ENCODE peak calls at places on chromosome 4, in nine cellular contexts. X, A, R, H, W, M, K, F and Y are unnamed samples.

GRCh38 chr4:173436149-173436579 is 37.2 kb upstream of the SCRG1 start:
- DNase-seq in X (no peak), A (no peak), R (no peak), H (no peak), W (no peak), M (no peak), K (no peak), F (no peak), Y (no peak)

GRCh38 chr4:41390661-41391060 is 133.9 kb downstream of the UCHL1 start:
- DNase-seq in X (no peak), A (no peak), R (no peak), H (no peak), W (no peak), M (no peak), K (no peak), F (no peak), Y (no peak)

GRCh38 chr4:115529126-115529525 is 415.7 kb upstream of the NDST4 start:
- DNase-seq in X (no peak), A (no peak), R (no peak), H (no peak), W (no peak), M (no peak), K (no peak), F (no peak), Y (no peak)

GRCh38 chr4:65737672-65738071 is 67.4 kb upstream of the EPHA5 start:
- DNase-seq in X (no peak), A (no peak), R (no peak), H (no peak), W (no peak), M (no peak), K (no peak), F (no peak), Y (no peak)

GRCh38 chr4:5757954-5758353 is 47.0 kb downstream of the EVC start:
- DNase-seq in X (no peak), A (no peak), R (no peak), H (no peak), W (no peak), M (no peak), K (no peak), F (no peak), Y (no peak)

GRCh38 chr4:108051343-108051742 is 61.7 kb downstream of the HADH start:
- DNase-seq in X (no peak), A (no peak), R (no peak), H (no peak), W (no peak), M (no peak), K (no peak), F (no peak), Y (no peak)

GRCh38 chr4:128241425-128241913 is 46.1 kb downstream of the PGRMC2 start:
- DNase-seq in X (no peak), A (no peak), R (peak; percentile 19), H (no peak), W (no peak), M (no peak), K (no peak), F (no peak), Y (peak; percentile 56)

GRCh38 chr4:171846232-171846631 is 33.0 kb downstream of the GALNTL6 start:
- DNase-seq in X (no peak), A (no peak), R (no peak), H (no peak), W (no peak), M (no peak), K (peak; percentile 82), F (no peak), Y (no peak)

GRCh38 chr4:80619070-80619674 is 283.6 kb downstream of the CFAP299 start:
- DNase-seq in X (no peak), A (no peak), R (no peak), H (no peak), W (no peak), M (no peak), K (peak; percentile 40), F (no peak), Y (no peak)

GRCh38 chr4:166042510-166043055 is 169.5 kb downstream of the TLL1 start:
- DNase-seq in X (no peak), A (no peak), R (no peak), H (no peak), W (no peak), M (no peak), K (no peak), F (no peak), Y (no peak)

GRCh38 chr4:81747242-81747930 is 275.7 kb upstream of the RASGEF1B start:
- DNase-seq in X (no peak), A (no peak), R (no peak), H (no peak), W (no peak), M (no peak), K (peak; percentile 28), F (no peak), Y (no peak)

GRCh38 chr4:94488667-94489066 is 36.9 kb downstream of the PDLIM5 start:
- DNase-seq in X (no peak), A (no peak), R (no peak), H (no peak), W (no peak), M (no peak), K (no peak), F (no peak), Y (no peak)

GRCh38 chr4:183738081-183738673 is 79.1 kb downstream of the TRAPPC11 start:
- DNase-seq in X (no peak), A (no peak), R (no peak), H (no peak), W (no peak), M (no peak), K (no peak), F (no peak), Y (no peak)

GRCh38 chr4:114658179-114658578 is 59.6 kb downstream of the UGT8 start:
- DNase-seq in X (no peak), A (no peak), R (no peak), H (no peak), W (no peak), M (no peak), K (no peak), F (no peak), Y (no peak)

GRCh38 chr4:153205028-153205648 is 895 bp downstream of the TRIM2 start:
- DNase-seq in X (no peak), A (no peak), R (no peak), H (no peak), W (no peak), M (no peak), K (peak; percentile 78), F (no peak), Y (no peak)

GRCh38 chr4:81030617-81031388 is at the start of gene BMP3:
- DNase-seq in X (no peak), A (no peak), R (no peak), H (peak; percentile 59), W (peak; percentile 73), M (no peak), K (peak; percentile 75), F (peak; percentile 22), Y (no peak)

GRCh38 chr4:141972950-141973349 is 336.6 kb downstream of the IL15 start:
- DNase-seq in X (no peak), A (no peak), R (no peak), H (no peak), W (no peak), M (no peak), K (no peak), F (no peak), Y (no peak)

GRCh38 chr4:98626350-98626749 is 32.1 kb downstream of the TSPAN5 start:
- DNase-seq in X (no peak), A (no peak), R (no peak), H (no peak), W (no peak), M (peak; percentile 71), K (no peak), F (no peak), Y (peak; percentile 25)

DNA sequence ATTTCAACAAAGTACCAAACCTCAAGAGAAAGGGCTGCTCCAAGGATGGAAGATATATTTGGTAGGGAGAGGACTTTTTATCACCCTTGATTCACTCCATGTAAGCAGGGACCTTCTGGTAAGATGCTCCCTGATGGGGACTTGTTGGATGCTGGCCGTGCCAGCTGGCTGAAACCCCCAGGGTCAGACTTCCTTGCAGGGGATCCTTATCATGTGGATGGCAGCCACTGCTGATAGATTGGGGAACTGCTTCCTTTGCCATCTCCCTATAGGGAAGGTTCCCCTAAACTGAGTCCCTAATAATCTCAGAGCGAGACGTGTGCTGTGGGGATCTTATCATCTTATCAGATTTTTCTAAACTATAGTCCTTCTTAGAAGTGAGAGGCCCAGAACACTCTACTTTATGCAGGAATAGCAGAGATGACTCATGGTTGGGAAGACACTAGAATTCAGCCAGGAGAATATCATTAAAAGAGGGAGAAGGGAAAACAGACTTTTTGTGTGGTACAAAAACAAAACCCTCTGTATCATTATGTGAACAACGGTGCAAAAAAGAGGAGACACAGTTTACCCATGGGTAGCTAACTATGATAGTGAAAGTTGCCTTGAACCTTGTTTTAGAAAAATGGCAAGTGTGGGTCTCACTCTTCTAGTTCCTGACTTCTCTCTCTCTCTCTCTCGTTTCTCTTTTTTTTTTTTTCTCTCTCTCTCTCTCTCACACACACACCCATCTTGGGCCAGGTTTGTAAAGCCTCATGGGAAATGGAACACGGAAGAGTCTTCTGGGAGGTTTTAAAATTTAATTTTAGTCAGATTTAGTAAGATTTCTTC is 16.1 kb downstream of the RHOH start:
- DNase-seq in X (no peak), A (no peak), R (no peak), H (no peak), W (no peak), M (no peak), K (no peak), F (no peak), Y (no peak)
- H3K36me3 ChIP-seq in X (no peaks in the 10 kb centered on the region), A (no peaks in the 10 kb centered on the region), R (no peaks in the 10 kb centered on the region), H (no peaks in the 10 kb centered on the region), W (peaks cover 6% of the 10 kb centered on the region), M (no peaks in the 10 kb centered on the region), K (no peaks in the 10 kb centered on the region), F (no peaks in the 10 kb centered on the region), Y (no peaks in the 10 kb centered on the region)

DNA sequence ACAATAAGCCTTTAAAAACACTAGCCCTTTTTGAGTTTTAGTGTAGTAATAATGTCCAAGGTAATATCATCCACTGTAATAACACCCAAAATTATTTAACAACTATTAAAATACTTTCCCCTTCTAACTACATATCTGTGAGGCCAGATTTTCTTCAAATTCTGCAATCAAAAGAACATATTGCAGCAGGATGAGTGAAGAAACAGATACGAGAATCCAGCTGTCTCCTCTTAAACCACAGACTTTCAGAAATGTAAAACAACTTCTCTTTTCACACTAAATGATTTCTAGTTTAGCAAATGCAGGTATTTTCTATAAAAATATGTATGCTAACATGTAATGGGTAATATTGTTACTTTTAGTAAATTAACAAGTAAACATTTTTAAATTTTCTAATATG is 148.9 kb downstream of the PRDM5 start:
- DNase-seq in X (no peak), A (no peak), R (no peak), H (no peak), W (no peak), M (no peak), K (no peak), F (no peak), Y (no peak)
- H3K4me1 ChIP-seq in X (no peaks in the 10 kb centered on the region), A (no peaks in the 10 kb centered on the region), R (no peaks in the 10 kb centered on the region), H (no peaks in the 10 kb centered on the region), W (no peaks in the 10 kb centered on the region), M (no peaks in the 10 kb centered on the region), K (no peaks in the 10 kb centered on the region), F (no peaks in the 10 kb centered on the region), Y (no peaks in the 10 kb centered on the region)

GRCh38 chr4:54107951-54108740 is 8.2 kb downstream of the GSX2 start:
- DNase-seq in X (no peak), A (no peak), R (no peak), H (no peak), W (no peak), M (no peak), K (no peak), F (no peak), Y (no peak)
- TF ChIP-seq CTCF in X (no peak), A (no peak), R (no peak), H (no peak), W (no peak), M (no peak), K (no peak), F (no peak), Y (no peak)

GRCh38 chr4:7017446-7018048 is 25.6 kb upstream of the TADA2B start:
- DNase-seq in X (no peak), A (no peak), R (no peak), H (no peak), W (no peak), M (no peak), K (no peak), F (no peak), Y (no peak)
- H3K36me3 ChIP-seq in X (peaks cover 99% of the 10 kb centered on the region), A (peaks cover 83% of the 10 kb centered on the region), R (no peaks in the 10 kb centered on the region), H (peaks cover 76% of the 10 kb centered on the region), W (peaks cover 78% of the 10 kb centered on the region), M (no peaks in the 10 kb centered on the region), K (peaks cover 3% of the 10 kb centered on the region), F (peaks cover 92% of the 10 kb centered on the region), Y (peaks cover 45% of the 10 kb centered on the region)